ENCODE peak calls at places on chromosomes 2 and 18, in six cellular contexts. One of them, this sample, is unnamed.
A peak's percentile ranks its signal among the peaks of the same experiment; 100 is the strongest.

GRCh38 chr2:128277961-128278681 is 40.5 kb downstream of the HS6ST1 start:
- DNase-seq in psoas muscle: no peak
- DNase-seq in cardiac muscle cell: no peak
- DNase-seq in adrenal gland: peak; percentile 60
- DNase-seq in MM.1S: no peak
- DNase-seq in lower lobe of right lung: peak; percentile 42
- DNase-seq in this sample: no peak

GRCh38 chr2:24972315-24972958 is 682 bp upstream of the DNAJC27 start:
- DNase-seq in adrenal gland: peak; percentile 39
- DNase-seq in psoas muscle: no peak
- DNase-seq in lower lobe of right lung: no peak
- DNase-seq in MM.1S: peak; percentile 57
- DNase-seq in cardiac muscle cell: peak; percentile 44
- DNase-seq in this sample: peak; percentile 27

GRCh38 chr2:51224790-51225189 is 192.9 kb upstream of the NRXN1 start:
- DNase-seq in MM.1S: no peak
- DNase-seq in psoas muscle: no peak
- DNase-seq in lower lobe of right lung: no peak
- DNase-seq in adrenal gland: no peak
- DNase-seq in cardiac muscle cell: peak; percentile 32
- DNase-seq in this sample: no peak

GRCh38 chr2:120847700-120848321 is 112.1 kb downstream of the GLI2 start:
- DNase-seq in MM.1S: no peak
- DNase-seq in adrenal gland: no peak
- DNase-seq in cardiac muscle cell: peak; percentile 44
- DNase-seq in psoas muscle: no peak
- DNase-seq in lower lobe of right lung: peak; percentile 43
- DNase-seq in this sample: no peak

GRCh38 chr2:71282493-71282892 is 49.1 kb upstream of the ZNF638 start:
- DNase-seq in lower lobe of right lung: no peak
- DNase-seq in psoas muscle: no peak
- DNase-seq in MM.1S: peak; percentile 31
- DNase-seq in cardiac muscle cell: peak; percentile 14
- DNase-seq in adrenal gland: no peak
- DNase-seq in this sample: no peak

GRCh38 chr2:197915548-197916265 is 111.3 kb downstream of the PLCL1 start:
- DNase-seq in MM.1S: no peak
- DNase-seq in psoas muscle: no peak
- DNase-seq in lower lobe of right lung: no peak
- DNase-seq in adrenal gland: no peak
- DNase-seq in cardiac muscle cell: peak; percentile 95
- DNase-seq in this sample: no peak

GRCh38 chr2:240896871-240897692 is 1.1 kb upstream of the MAB21L4 start:
- DNase-seq in MM.1S: no peak
- DNase-seq in adrenal gland: no peak
- DNase-seq in cardiac muscle cell: no peak
- DNase-seq in psoas muscle: no peak
- DNase-seq in lower lobe of right lung: no peak
- DNase-seq in this sample: peak; percentile 85

GRCh38 chr2:204487447-204488229 is 57.6 kb upstream of the PARD3B start:
- DNase-seq in lower lobe of right lung: no peak
- DNase-seq in MM.1S: no peak
- DNase-seq in psoas muscle: no peak
- DNase-seq in adrenal gland: no peak
- DNase-seq in cardiac muscle cell: no peak
- DNase-seq in this sample: no peak

GRCh38 chr2:28620371-28620793 is 124.5 kb downstream of the PLB1 start:
- DNase-seq in psoas muscle: no peak
- DNase-seq in adrenal gland: no peak
- DNase-seq in MM.1S: no peak
- DNase-seq in lower lobe of right lung: no peak
- DNase-seq in cardiac muscle cell: no peak
- DNase-seq in this sample: no peak

GRCh38 chr2:205483122-205483521 is 199.2 kb upstream of the NRP2 start:
- DNase-seq in psoas muscle: no peak
- DNase-seq in adrenal gland: no peak
- DNase-seq in lower lobe of right lung: no peak
- DNase-seq in cardiac muscle cell: no peak
- DNase-seq in MM.1S: no peak
- DNase-seq in this sample: no peak

GRCh38 chr18:9760641-9761040 is 52.5 kb downstream of the RAB31 start:
- DNase-seq in cardiac muscle cell: no peak
- DNase-seq in psoas muscle: no peak
- DNase-seq in MM.1S: no peak
- DNase-seq in adrenal gland: peak; percentile 46
- DNase-seq in lower lobe of right lung: no peak
- DNase-seq in this sample: no peak

GRCh38 chr18:79182047-79182713 is 113.0 kb downstream of the ATP9B start:
- DNase-seq in MM.1S: peak; percentile 87
- DNase-seq in cardiac muscle cell: no peak
- DNase-seq in lower lobe of right lung: no peak
- DNase-seq in psoas muscle: no peak
- DNase-seq in adrenal gland: no peak
- DNase-seq in this sample: no peak

GRCh38 chr2:180663016-180663471 is 317.4 kb upstream of the UBE2E3 start:
- DNase-seq in lower lobe of right lung: no peak
- DNase-seq in cardiac muscle cell: peak; percentile 34
- DNase-seq in psoas muscle: no peak
- DNase-seq in MM.1S: peak; percentile 46
- DNase-seq in adrenal gland: no peak
- DNase-seq in this sample: peak; percentile 69

GRCh38 chr2:107721581-107721980 is 105.1 kb upstream of the RGPD4 start:
- DNase-seq in lower lobe of right lung: no peak
- DNase-seq in cardiac muscle cell: no peak
- DNase-seq in MM.1S: no peak
- DNase-seq in adrenal gland: no peak
- DNase-seq in psoas muscle: no peak
- DNase-seq in this sample: no peak

GRCh38 chr18:48488388-48488850 is 50.4 kb upstream of the CTIF start:
- DNase-seq in cardiac muscle cell: peak; percentile 98
- DNase-seq in psoas muscle: peak; percentile 42
- DNase-seq in MM.1S: no peak
- DNase-seq in lower lobe of right lung: peak; percentile 75
- DNase-seq in adrenal gland: peak; percentile 88
- DNase-seq in this sample: peak; percentile 95

GRCh38 chr2:108447947-108448677 is 894 bp upstream of the GCC2 start:
- DNase-seq in adrenal gland: no peak
- DNase-seq in cardiac muscle cell: no peak
- DNase-seq in psoas muscle: no peak
- DNase-seq in MM.1S: peak; percentile 8
- DNase-seq in lower lobe of right lung: no peak
- DNase-seq in this sample: no peak

GRCh38 chr18:49020621-49021021 is 69.9 kb upstream of the SMAD7 start:
- DNase-seq in cardiac muscle cell: no peak
- DNase-seq in psoas muscle: no peak
- DNase-seq in adrenal gland: no peak
- DNase-seq in lower lobe of right lung: no peak
- DNase-seq in MM.1S: no peak
- DNase-seq in this sample: no peak

GRCh38 chr18:56641714-56642331 is 3.4 kb upstream of the TXNL1 start:
- DNase-seq in lower lobe of right lung: no peak
- DNase-seq in cardiac muscle cell: peak; percentile 44
- DNase-seq in MM.1S: no peak
- DNase-seq in psoas muscle: no peak
- DNase-seq in adrenal gland: no peak
- DNase-seq in this sample: peak; percentile 42

GRCh38 chr2:230999477-230999876 is 3.6 kb downstream of the SPATA3 start:
- DNase-seq in MM.1S: no peak
- DNase-seq in cardiac muscle cell: no peak
- DNase-seq in psoas muscle: no peak
- DNase-seq in lower lobe of right lung: no peak
- DNase-seq in adrenal gland: no peak
- DNase-seq in this sample: no peak

GRCh38 chr2:44275915-44276279 is 617 bp downstream of the SLC3A1 start:
- DNase-seq in psoas muscle: no peak
- DNase-seq in cardiac muscle cell: peak; percentile 13
- DNase-seq in lower lobe of right lung: no peak
- DNase-seq in adrenal gland: no peak
- DNase-seq in MM.1S: no peak
- DNase-seq in this sample: no peak

GRCh38 chr2:43269074-43269572 is 42.7 kb upstream of the ZFP36L2 start:
- DNase-seq in adrenal gland: peak; percentile 96
- DNase-seq in cardiac muscle cell: peak; percentile 98
- DNase-seq in psoas muscle: peak; percentile 92
- DNase-seq in lower lobe of right lung: peak; percentile 76
- DNase-seq in MM.1S: no peak
- DNase-seq in this sample: peak; percentile 32

DNA sequence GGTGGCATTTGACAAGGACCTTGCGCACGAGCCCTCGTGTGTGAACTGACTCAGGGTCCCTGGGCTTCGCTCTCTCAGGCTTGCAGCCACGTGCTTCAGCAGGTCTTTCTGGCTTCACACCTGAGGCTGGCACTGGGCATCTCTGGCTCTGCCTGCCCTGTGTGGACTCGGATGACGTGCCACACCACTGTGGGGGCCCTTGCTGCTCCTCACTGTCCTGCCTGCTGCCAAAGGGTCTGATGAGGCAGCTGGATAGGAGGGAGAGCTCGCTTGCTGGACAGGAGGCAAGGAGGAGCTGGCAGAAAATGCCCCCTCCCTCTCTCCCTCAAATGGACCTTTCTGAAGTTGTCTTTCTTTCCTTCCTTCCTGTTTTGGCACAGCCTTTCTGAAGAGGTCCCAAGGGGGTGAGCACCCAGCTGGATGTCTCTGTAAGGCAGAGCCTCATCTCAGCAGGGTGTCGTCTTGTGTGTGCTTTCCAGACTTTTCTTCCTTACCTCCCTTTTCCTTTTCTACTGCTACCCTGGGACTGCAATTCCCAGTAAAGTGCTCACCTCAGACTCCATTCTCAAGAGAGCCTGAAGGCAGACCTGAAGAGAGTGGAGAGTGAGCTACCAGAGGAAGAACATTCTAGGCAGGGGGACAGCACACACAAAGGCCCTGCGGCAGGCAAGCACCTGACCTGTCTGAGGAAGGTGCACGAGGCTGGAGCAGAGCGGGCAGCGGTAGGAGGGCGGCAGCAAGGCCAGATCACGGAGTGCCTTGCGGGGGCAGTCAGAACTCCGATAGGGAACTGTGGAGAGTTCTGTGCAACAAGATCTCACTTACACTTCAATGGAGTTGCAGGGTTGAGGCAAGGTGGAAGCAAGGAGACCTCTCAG is 5.3 kb downstream of the PER2 start:
- DNase-seq in psoas muscle: no peak
- DNase-seq in cardiac muscle cell: no peak
- DNase-seq in adrenal gland: no peak
- DNase-seq in MM.1S: no peak
- DNase-seq in lower lobe of right lung: peak; percentile 42
- DNase-seq in this sample: no peak
- H3K4me1 ChIP-seq in psoas muscle: peaks cover 69% of the 10 kb centered on the region
- H3K4me1 ChIP-seq in cardiac muscle cell: no peaks in the 10 kb centered on the region
- H3K4me1 ChIP-seq in adrenal gland: peaks cover 30% of the 10 kb centered on the region
- H3K4me1 ChIP-seq in MM.1S: peaks cover 8% of the 10 kb centered on the region
- H3K4me1 ChIP-seq in lower lobe of right lung: peaks cover 64% of the 10 kb centered on the region
- H3K4me1 ChIP-seq in this sample: peaks cover 35% of the 10 kb centered on the region

DNA sequence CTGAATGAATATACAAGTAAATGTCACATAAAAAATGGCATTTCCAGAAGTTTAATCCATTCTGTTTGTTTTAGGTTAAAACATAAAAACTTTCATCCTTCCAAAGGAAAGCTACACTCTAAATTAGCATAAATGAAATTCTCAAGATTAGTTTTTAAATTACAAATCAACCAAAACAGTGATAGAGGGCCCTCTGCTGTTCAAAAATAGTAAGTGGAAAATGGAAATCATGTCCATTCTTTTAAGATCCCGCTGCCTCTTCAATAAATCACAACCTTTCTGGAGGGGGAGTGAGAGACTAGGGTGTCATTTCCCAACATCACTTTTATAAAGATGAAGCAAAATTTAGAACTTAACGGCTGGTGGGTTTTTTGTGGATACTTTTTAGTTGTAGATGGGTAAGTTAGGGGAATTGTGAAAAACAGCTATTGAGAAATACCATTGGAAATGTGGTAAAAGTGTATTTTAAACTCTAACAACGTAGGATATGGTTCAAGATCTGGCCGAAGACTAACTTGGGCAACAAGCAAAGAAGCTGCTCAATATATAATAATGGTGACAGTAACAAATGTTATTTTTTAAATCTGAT is 1.7 kb downstream of the DNAH7 start:
- DNase-seq in psoas muscle: no peak
- DNase-seq in lower lobe of right lung: no peak
- DNase-seq in cardiac muscle cell: peak; percentile 45
- DNase-seq in adrenal gland: no peak
- DNase-seq in MM.1S: peak; percentile 44
- DNase-seq in this sample: no peak
- TF ChIP-seq CTCF in psoas muscle: peak; percentile 51
- TF ChIP-seq CTCF in lower lobe of right lung: peak; percentile 74
- TF ChIP-seq CTCF in cardiac muscle cell: peak; percentile 65
- TF ChIP-seq CTCF in adrenal gland: peak; percentile 51
- TF ChIP-seq CTCF in MM.1S: peak; percentile 75
- TF ChIP-seq CTCF in this sample: peak; percentile 70

GRCh38 chr18:58228176-58228575 is 184.2 kb downstream of the NEDD4L start:
- DNase-seq in MM.1S: no peak
- DNase-seq in cardiac muscle cell: no peak
- DNase-seq in psoas muscle: no peak
- DNase-seq in lower lobe of right lung: peak; percentile 56
- DNase-seq in adrenal gland: no peak
- DNase-seq in this sample: no peak

GRCh38 chr18:58227361-58227930 is 183.4 kb downstream of the NEDD4L start:
- DNase-seq in MM.1S: no peak
- DNase-seq in lower lobe of right lung: no peak
- DNase-seq in cardiac muscle cell: no peak
- DNase-seq in psoas muscle: no peak
- DNase-seq in adrenal gland: no peak
- DNase-seq in this sample: no peak

GRCh38 chr18:58224425-58224750 is 180.4 kb downstream of the NEDD4L start:
- DNase-seq in adrenal gland: no peak
- DNase-seq in cardiac muscle cell: no peak
- DNase-seq in lower lobe of right lung: no peak
- DNase-seq in psoas muscle: no peak
- DNase-seq in MM.1S: no peak
- DNase-seq in this sample: no peak

GRCh38 chr18:58225101-58225500 is 181.1 kb downstream of the NEDD4L start:
- DNase-seq in lower lobe of right lung: no peak
- DNase-seq in psoas muscle: no peak
- DNase-seq in cardiac muscle cell: no peak
- DNase-seq in adrenal gland: no peak
- DNase-seq in MM.1S: no peak
- DNase-seq in this sample: no peak

GRCh38 chr18:58226476-58226875 is 182.4 kb downstream of the NEDD4L start:
- DNase-seq in MM.1S: no peak
- DNase-seq in lower lobe of right lung: no peak
- DNase-seq in psoas muscle: no peak
- DNase-seq in adrenal gland: no peak
- DNase-seq in cardiac muscle cell: no peak
- DNase-seq in this sample: no peak
- H3K4me1 ChIP-seq in MM.1S: peaks cover 7% of the 10 kb centered on the region
- H3K4me1 ChIP-seq in lower lobe of right lung: peaks cover 63% of the 10 kb centered on the region
- H3K4me1 ChIP-seq in psoas muscle: peaks cover 16% of the 10 kb centered on the region
- H3K4me1 ChIP-seq in adrenal gland: peaks cover 34% of the 10 kb centered on the region
- H3K4me1 ChIP-seq in cardiac muscle cell: peaks cover 17% of the 10 kb centered on the region
- H3K4me1 ChIP-seq in this sample: peaks cover 36% of the 10 kb centered on the region

DNA sequence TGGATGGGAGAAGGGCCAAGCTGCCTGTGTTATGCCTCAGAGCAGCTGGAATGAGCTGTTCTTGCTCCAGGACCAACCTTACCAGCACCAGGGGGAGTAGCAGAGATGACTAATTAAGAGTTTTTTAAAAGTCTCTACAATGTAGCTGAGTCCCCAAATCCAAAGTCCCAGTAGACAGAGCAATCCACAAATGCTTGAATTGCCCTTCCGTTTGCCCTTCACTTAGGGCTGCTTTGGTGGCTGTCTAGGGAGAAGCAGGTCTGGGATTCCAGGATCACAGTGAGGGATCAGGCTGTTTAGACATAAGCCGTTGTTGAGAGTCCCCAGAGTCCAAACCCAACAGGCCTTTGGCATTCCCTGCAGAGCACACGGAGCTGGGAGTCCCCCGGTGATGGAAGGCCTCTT is 59.4 kb downstream of the RHOB start:
- DNase-seq in MM.1S: no peak
- DNase-seq in adrenal gland: no peak
- DNase-seq in lower lobe of right lung: no peak
- DNase-seq in psoas muscle: no peak
- DNase-seq in cardiac muscle cell: peak; percentile 63
- DNase-seq in this sample: peak; percentile 32
- TF ChIP-seq CTCF in MM.1S: no peak
- TF ChIP-seq CTCF in adrenal gland: peak; percentile 16
- TF ChIP-seq CTCF in lower lobe of right lung: no peak
- TF ChIP-seq CTCF in psoas muscle: no peak
- TF ChIP-seq CTCF in cardiac muscle cell: peak; percentile 39
- TF ChIP-seq CTCF in this sample: no peak